ENCODE peak calls at places on chromosome 13, in eight cellular contexts. U is iPS-NIHi11; Y is amniotic stem cell; F is stimulated activated CD4-positive, alpha-beta T cell treated with anti-CD3 and anti-CD28 coated beads, Interleukin-4, amount 100 ng/mL, for 48 hours; V is IMR-90; K is left ventricle myocardium inferior; T is AG20443; Q is CD8-positive, alpha-beta memory T cell. H is an unnamed sample.

GRCh38 chr13:113211774-113212173 is 2.4 kb downstream of the CUL4A start:
- DNase-seq in U (no peak), Y (no peak), F (no peak), V (no peak), K (no peak), T (no peak), Q (no peak), H (no peak)

GRCh38 chr13:41159174-41159573 is 26.6 kb upstream of the KBTBD6 start:
- DNase-seq in U (no peak), Y (no peak), F (no peak), V (no peak), K (no peak), T (no peak), Q (no peak), H (no peak)

GRCh38 chr13:49877629-49878218 is 58.4 kb downstream of the SPRYD7 start:
- DNase-seq in U (no peak), Y (no peak), F (no peak), V (no peak), K (no peak), T (no peak), Q (no peak), H (no peak)

GRCh38 chr13:108828053-108828806 is 198.8 kb downstream of the MYO16 start:
- DNase-seq in U (no peak), Y (no peak), F (no peak), V (no peak), K (no peak), T (no peak), Q (no peak), H (no peak)

GRCh38 chr13:40665061-40665753 is 1.2 kb downstream of the FOXO1 start:
- DNase-seq in U (peak; percentile 57), Y (no peak), F (no peak), V (no peak), K (peak; percentile 54), T (peak; percentile 61), Q (no peak), H (peak; percentile 31)

GRCh38 chr13:28533441-28534166 is 38.7 kb upstream of the FLT1 start:
- DNase-seq in U (no peak), Y (no peak), F (no peak), V (no peak), K (no peak), T (no peak), Q (no peak), H (no peak)

GRCh38 chr13:96053003-96053703 is at the start of gene UGGT2:
- DNase-seq in U (peak; percentile 98), Y (peak; percentile 89), F (no peak), V (peak; percentile 94), K (peak; percentile 96), T (peak; percentile 100), Q (no peak), H (peak; percentile 80)

GRCh38 chr13:72643339-72643989 is 84.0 kb downstream of the MZT1 start:
- DNase-seq in U (peak; percentile 17), Y (peak; percentile 7), F (peak; percentile 56), V (peak; percentile 44), K (peak; percentile 20), T (peak; percentile 35), Q (peak; percentile 3), H (peak; percentile 35)

GRCh38 chr13:61036715-61037114 is 378.9 kb downstream of the PCDH20 start:
- DNase-seq in U (no peak), Y (no peak), F (no peak), V (no peak), K (no peak), T (no peak), Q (no peak), H (no peak)

GRCh38 chr13:114142640-114143490 is 10.4 kb upstream of the RASA3 start:
- DNase-seq in U (no peak), Y (no peak), F (no peak), V (peak; percentile 65), K (no peak), T (no peak), Q (peak; percentile 63), H (no peak)

GRCh38 chr13:22050951-22051563 is 380.2 kb downstream of the FGF9 start:
- DNase-seq in U (no peak), Y (no peak), F (no peak), V (no peak), K (no peak), T (no peak), Q (no peak), H (no peak)

GRCh38 chr13:76164290-76164689 is 528.2 kb downstream of the LMO7 start:
- DNase-seq in U (no peak), Y (no peak), F (no peak), V (no peak), K (no peak), T (no peak), Q (no peak), H (no peak)

GRCh38 chr13:112791662-112792440 is 102.0 kb downstream of the ATP11A start:
- DNase-seq in U (no peak), Y (no peak), F (no peak), V (no peak), K (no peak), T (no peak), Q (no peak), H (no peak)

GRCh38 chr13:32894589-32895001 is 121.6 kb upstream of the KL start:
- DNase-seq in U (no peak), Y (no peak), F (no peak), V (peak; percentile 74), K (no peak), T (peak; percentile 43), Q (no peak), H (no peak)

GRCh38 chr13:107531816-107532215 is 683.5 kb downstream of the LIG4 start:
- DNase-seq in U (no peak), Y (no peak), F (no peak), V (no peak), K (no peak), T (no peak), Q (no peak), H (no peak)

GRCh38 chr13:110366733-110367132 is 59.6 kb downstream of the COL4A2 start:
- DNase-seq in U (no peak), Y (no peak), F (no peak), V (no peak), K (no peak), T (no peak), Q (no peak), H (no peak)

GRCh38 chr13:93262729-93263128 is 36.1 kb downstream of the GPC6 start:
- DNase-seq in U (no peak), Y (no peak), F (no peak), V (peak; percentile 85), K (no peak), T (peak; percentile 42), Q (no peak), H (no peak)

GRCh38 chr13:112752211-112752610 is 62.4 kb downstream of the ATP11A start:
- DNase-seq in U (no peak), Y (no peak), F (no peak), V (no peak), K (no peak), T (no peak), Q (no peak), H (no peak)

GRCh38 chr13:42969558-42970172 is 22.4 kb downstream of the EPSTI1 start:
- DNase-seq in U (peak; percentile 78), Y (peak; percentile 48), F (peak; percentile 76), V (peak; percentile 69), K (peak; percentile 82), T (peak; percentile 76), Q (peak; percentile 75), H (peak; percentile 82)

GRCh38 chr13:76385606-76386005 is 500.6 kb downstream of the KCTD12 start:
- DNase-seq in U (no peak), Y (no peak), F (no peak), V (no peak), K (no peak), T (no peak), Q (no peak), H (no peak)

GRCh38 chr13:114115191-114115671 is 17.2 kb downstream of the RASA3 start:
- DNase-seq in U (no peak), Y (no peak), F (no peak), V (peak; percentile 94), K (no peak), T (peak; percentile 71), Q (no peak), H (peak; percentile 6)

GRCh38 chr13:27053902-27054595 is 117.6 kb downstream of the USP12 start:
- DNase-seq in U (no peak), Y (peak; percentile 65), F (no peak), V (peak; percentile 88), K (no peak), T (peak; percentile 92), Q (no peak), H (no peak)

GRCh38 chr13:97226788-97227627 is 4.9 kb downstream of the MBNL2 start:
- DNase-seq in U (peak; percentile 30), Y (no peak), F (no peak), V (no peak), K (no peak), T (no peak), Q (peak; percentile 59), H (no peak)

GRCh38 chr13:21240586-21240985 is 64.1 kb downstream of the MRPL57 start:
- DNase-seq in U (no peak), Y (no peak), F (no peak), V (peak; percentile 58), K (no peak), T (peak; percentile 66), Q (no peak), H (no peak)

GRCh38 chr13:44439615-44440014 is 66.0 kb downstream of the SERP2 start:
- DNase-seq in U (no peak), Y (no peak), F (no peak), V (no peak), K (no peak), T (no peak), Q (no peak), H (no peak)

GRCh38 chr13:103663996-103664395 is 597.8 kb upstream of the SLC10A2 start:
- DNase-seq in U (no peak), Y (no peak), F (no peak), V (no peak), K (no peak), T (no peak), Q (no peak), H (no peak)

GRCh38 chr13:26221399-26221720 is 754 bp downstream of the RNF6 start:
- DNase-seq in U (no peak), Y (no peak), F (no peak), V (no peak), K (no peak), T (no peak), Q (no peak), H (no peak)

GRCh38 chr13:39892731-39893293 is 237.3 kb downstream of the COG6 start:
- DNase-seq in U (no peak), Y (no peak), F (peak; percentile 11), V (no peak), K (peak; percentile 33), T (no peak), Q (no peak), H (no peak)

GRCh38 chr13:58119351-58119750 is 487.8 kb downstream of the PCDH17 start:
- DNase-seq in U (no peak), Y (no peak), F (no peak), V (no peak), K (no peak), T (no peak), Q (no peak), H (no peak)